ENCODE peak calls at places on chromosomes 3 and 15, in ten cellular contexts. F, A, X, H, K, M, Z, C, S and N are unnamed samples.

GRCh38 chr3:189718215-189718614 is 87.0 kb downstream of the TP63 start:
- DNase-seq in K (no peak), H (no peak), S (no peak), C (no peak), A (no peak), F (no peak), M (no peak), X (no peak), Z (no peak), N (no peak)

GRCh38 chr15:67125589-67126502 is 60.4 kb downstream of the SMAD3 start:
- DNase-seq in Z (no peak), M (peak; percentile 100), S (no peak), A (peak; percentile 98), H (no peak), X (peak; percentile 99), K (no peak), C (no peak), F (peak; percentile 100), N (no peak)

GRCh38 chr15:73872370-73872769 is 994 bp upstream of the TBC1D21 start:
- DNase-seq in M (peak; percentile 60), X (peak; percentile 37), A (peak; percentile 43), F (peak; percentile 74), H (no peak), K (no peak), Z (no peak), C (no peak), S (no peak), N (no peak)

GRCh38 chr3:155382396-155383042 is 89.0 kb upstream of the STRIT1 start:
- DNase-seq in X (peak; percentile 77), A (no peak), K (peak; percentile 87), M (peak; percentile 64), S (peak; percentile 53), H (peak; percentile 39), F (peak; percentile 70), C (peak; percentile 91), Z (no peak), N (peak; percentile 74)

GRCh38 chr3:184378650-184379374 is 805 bp upstream of the THPO start:
- DNase-seq in Z (no peak), C (no peak), X (no peak), F (no peak), S (no peak), K (no peak), H (no peak), M (no peak), A (no peak), N (no peak)

GRCh38 chr3:102124301-102125158 is 275.2 kb downstream of the NFKBIZ start:
- DNase-seq in M (peak; percentile 47), A (no peak), F (peak; percentile 48), S (no peak), C (no peak), K (no peak), H (no peak), Z (no peak), X (peak; percentile 61), N (no peak)

GRCh38 chr3:110589381-110589780 is 482.2 kb upstream of the NECTIN3 start:
- DNase-seq in C (no peak), K (no peak), X (no peak), S (no peak), F (peak; percentile 61), M (no peak), H (no peak), A (no peak), Z (no peak), N (no peak)

GRCh38 chr3:132038198-132038825 is 3.5 kb upstream of the CPNE4 start:
- DNase-seq in X (peak; percentile 43), H (no peak), K (no peak), A (no peak), S (peak; percentile 20), F (peak; percentile 24), C (peak; percentile 73), Z (no peak), M (no peak), N (no peak)

GRCh38 chr15:74196175-74196574 is 6.4 kb downstream of the STRA6 start:
- DNase-seq in C (no peak), K (no peak), A (peak; percentile 94), X (peak; percentile 98), F (peak; percentile 97), S (no peak), H (no peak), M (peak; percentile 78), Z (no peak), N (no peak)

GRCh38 chr3:183529717-183530116 is 25.8 kb downstream of the KLHL6 start:
- DNase-seq in Z (no peak), C (no peak), M (no peak), K (no peak), S (no peak), A (no peak), H (no peak), F (no peak), X (no peak), N (no peak)

GRCh38 chr15:63888823-63889222 is 55.1 kb upstream of the HERC1 start:
- DNase-seq in X (no peak), Z (no peak), M (no peak), F (no peak), H (no peak), C (no peak), K (peak; percentile 16), S (no peak), A (no peak), N (no peak)

GRCh38 chr15:33358303-33358702 is 47.5 kb downstream of the RYR3 start:
- DNase-seq in Z (no peak), A (no peak), C (no peak), F (no peak), S (no peak), K (no peak), H (no peak), X (no peak), M (no peak), N (no peak)

DNA sequence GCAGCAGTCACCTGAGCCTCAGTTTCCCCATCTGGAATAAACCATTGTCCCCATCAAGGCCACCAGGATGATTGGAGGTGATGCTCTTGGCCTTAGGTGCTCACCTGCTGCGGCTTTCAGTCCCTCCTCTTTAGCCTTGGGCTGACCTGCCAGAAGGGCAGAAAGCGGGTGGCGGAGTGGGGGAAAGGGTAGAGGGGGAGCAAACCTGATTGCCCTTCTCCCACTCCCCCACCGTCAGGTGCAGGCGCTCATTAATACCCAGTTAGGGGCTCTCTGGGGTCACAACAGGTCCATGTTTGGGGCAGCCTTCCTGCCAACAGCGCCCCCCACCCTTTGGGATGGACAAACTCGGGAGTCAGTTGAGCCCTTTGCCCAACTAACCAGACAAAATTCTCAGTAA is 50.5 kb downstream of the GRIP2 start:
- DNase-seq in A (no peak), X (no peak), M (no peak), C (no peak), F (no peak), Z (no peak), H (no peak), S (no peak), K (no peak), N (no peak)
- TF ChIP-seq CTCF in A (no peak), X (no peak), M (no peak), C (peak; percentile 36), F (no peak), Z (no peak), H (no peak), S (peak; percentile 27), K (no peak), N (no peak)

DNA sequence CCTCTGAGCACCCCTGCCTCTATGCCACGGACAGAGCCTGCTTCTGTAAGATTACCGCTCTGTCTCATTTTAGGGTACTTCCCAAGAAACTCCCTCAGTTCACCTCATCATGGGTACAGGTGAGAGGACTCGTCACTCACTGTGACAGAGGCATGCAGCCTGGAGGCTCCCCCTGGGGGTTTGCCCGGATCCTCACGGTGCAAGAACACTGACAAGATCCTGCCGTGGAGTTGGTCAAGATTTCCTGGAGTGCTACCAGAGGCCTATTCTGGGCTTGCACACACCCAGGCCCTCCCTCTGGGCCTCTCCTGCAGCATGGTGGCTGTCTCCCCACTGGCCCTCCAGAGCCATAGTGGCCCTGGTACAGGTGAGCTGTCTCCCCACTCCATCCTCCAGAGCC is 103.1 kb upstream of the TNIK start:
- DNase-seq in F (no peak), C (peak; percentile 34), H (peak; percentile 17), A (no peak), S (no peak), M (no peak), Z (no peak), X (no peak), K (no peak), N (no peak)
- TF ChIP-seq CTCF in F (no peak), C (peak; percentile 63), H (no peak), A (no peak), S (no peak), M (no peak), Z (peak; percentile 9), X (no peak), K (no peak), N (no peak)

GRCh38 chr3:138947303-138948121 is 495 bp downstream of the FOXL2NB start:
- DNase-seq in S (no peak), Z (no peak), M (no peak), C (peak; percentile 60), X (no peak), H (no peak), K (no peak), F (peak; percentile 41), A (no peak), N (no peak)

GRCh38 chr3:138944842-138945645 is 1.9 kb downstream of the FOXL2 start:
- DNase-seq in K (no peak), A (no peak), F (peak; percentile 28), H (peak; percentile 28), C (peak; percentile 73), Z (no peak), M (peak; percentile 16), X (no peak), S (no peak), N (peak; percentile 27)

GRCh38 chr3:138944136-138944658 is 2.7 kb downstream of the FOXL2 start:
- DNase-seq in X (peak; percentile 23), S (no peak), C (peak; percentile 76), K (no peak), H (no peak), F (no peak), M (no peak), Z (no peak), A (no peak), N (no peak)

GRCh38 chr3:138946554-138947302 is at the start of the genes FOXL2 and FOXL2NB:
- DNase-seq in K (no peak), F (peak; percentile 90), M (peak; percentile 84), Z (no peak), X (peak; percentile 58), C (peak; percentile 84), A (no peak), S (no peak), H (peak; percentile 44), N (peak; percentile 22)

GRCh38 chr3:138945646-138946553 is 1.0 kb downstream of the FOXL2 start:
- DNase-seq in C (peak; percentile 68), F (peak; percentile 62), A (no peak), Z (no peak), H (peak; percentile 51), K (no peak), M (peak; percentile 39), X (peak; percentile 30), S (no peak), N (no peak)
- TF ChIP-seq CTCF in C (peak; percentile 48), F (peak; percentile 45), A (peak; percentile 21), Z (peak; percentile 25), H (no peak), K (peak; percentile 7), M (peak; percentile 30), X (peak; percentile 24), S (no peak), N (peak; percentile 40)

GRCh38 chr15:42371125-42371524 is 11.8 kb downstream of the CAPN3 start:
- DNase-seq in M (peak; percentile 26), F (peak; percentile 11), C (peak; percentile 33), A (no peak), S (peak; percentile 34), X (peak; percentile 29), Z (no peak), K (no peak), H (peak; percentile 9), N (no peak)
- TF ChIP-seq CTCF in M (no peak), F (peak; percentile 15), C (peak; percentile 31), A (peak; percentile 18), S (peak; percentile 62), X (no peak), Z (no peak), K (no peak), H (no peak), N (no peak)